ENCODE peak calls at places on chromosomes 16 and 17, in eight cellular contexts. A is AG09309; H is WTC11; I is AG08396; U is iris pigment epithelial cell; G is stimulated activated CD4-positive, alpha-beta T cell treated with anti-CD3 and anti-CD28 coated beads, Interleukin-2, amount 100 ng/mL, for 48 hours; O is A549; X is EL. B is an unnamed sample.

GRCh38 chr16:23403547-23403946 is 49.4 kb downstream of the COG7 start:
- DNase-seq in A (no peak), H (no peak), I (no peak), U (no peak), G (no peak), O (no peak), X (no peak), B (no peak)

GRCh38 chr17:43579570-43580140 is 33.5 kb upstream of the ETV4 start:
- DNase-seq in A (peak; percentile 67), H (no peak), I (peak; percentile 64), U (peak; percentile 82), G (no peak), O (peak; percentile 70), X (peak; percentile 95), B (no peak)

GRCh38 chr16:89009343-89010209 is 32.6 kb upstream of the CBFA2T3 start:
- DNase-seq in A (no peak), H (peak; percentile 63), I (no peak), U (peak; percentile 10), G (no peak), O (no peak), X (no peak), B (no peak)

GRCh38 chr16:73020409-73020884 is 27.5 kb downstream of the ZFHX3 start:
- DNase-seq in A (peak; percentile 45), H (no peak), I (peak; percentile 75), U (peak; percentile 83), G (no peak), O (peak; percentile 90), X (peak; percentile 96), B (peak; percentile 82)

GRCh38 chr17:82301916-82302497 is 15.4 kb downstream of the CD7 start:
- DNase-seq in A (no peak), H (no peak), I (no peak), U (no peak), G (no peak), O (no peak), X (no peak), B (no peak)

GRCh38 chr17:46943511-46944393 is 20.8 kb downstream of the GOSR2 start:
- DNase-seq in A (no peak), H (peak; percentile 37), I (no peak), U (peak; percentile 28), G (no peak), O (no peak), X (peak; percentile 79), B (peak; percentile 48)

GRCh38 chr16:22857296-22857695 is 43.3 kb downstream of the HS3ST2 start:
- DNase-seq in A (no peak), H (no peak), I (no peak), U (no peak), G (no peak), O (no peak), X (no peak), B (no peak)

GRCh38 chr16:9518054-9518453 is 426.6 kb downstream of the HAPSTR1 start:
- DNase-seq in A (no peak), H (no peak), I (no peak), U (no peak), G (no peak), O (no peak), X (no peak), B (peak; percentile 99)

GRCh38 chr17:74852237-74853047 is 7.2 kb downstream of the GRIN2C start:
- DNase-seq in A (no peak), H (peak; percentile 89), I (peak; percentile 65), U (peak; percentile 27), G (peak; percentile 49), O (no peak), X (no peak), B (no peak)

GRCh38 chr16:8957061-8957392 is 6.7 kb downstream of the USP7 start:
- DNase-seq in A (no peak), H (no peak), I (no peak), U (no peak), G (no peak), O (no peak), X (no peak), B (no peak)

GRCh38 chr17:77146882-77147281 is 6.1 kb downstream of the SEC14L1 start:
- DNase-seq in A (no peak), H (peak; percentile 33), I (no peak), U (no peak), G (no peak), O (no peak), X (no peak), B (no peak)

GRCh38 chr17:79616801-79617200 is 6.0 kb upstream of the RBFOX3 start:
- DNase-seq in A (no peak), H (no peak), I (no peak), U (no peak), G (no peak), O (no peak), X (no peak), B (no peak)

B was measured in foreskin melanocyte.